ENCODE peak calls at places on chromosomes 7 and 10, in five cellular contexts. One of them, this sample, is unnamed.

GRCh38 chr7:118352854-118353453 is 128.4 kb downstream of the ANKRD7 start:
- DNase-seq in fibroblast of villous mesenchyme: peak; percentile 23
- DNase-seq in CD8-positive, alpha-beta memory T cell: no peak
- DNase-seq in activated T-helper 1 cell treated with anti-CD3 and anti-CD28 coated beads, Interleukin-2, amount 50 U/mL, for 16 hours: no peak
- DNase-seq in GM13976: no peak
- DNase-seq in this sample: no peak

GRCh38 chr10:92181575-92181974 is 109.3 kb downstream of the CPEB3 start:
- DNase-seq in activated T-helper 1 cell treated with anti-CD3 and anti-CD28 coated beads, Interleukin-2, amount 50 U/mL, for 16 hours: no peak
- DNase-seq in GM13976: no peak
- DNase-seq in fibroblast of villous mesenchyme: peak; percentile 40
- DNase-seq in CD8-positive, alpha-beta memory T cell: no peak
- DNase-seq in this sample: no peak

GRCh38 chr7:126574276-126574675 is 678.5 kb downstream of the GRM8 start:
- DNase-seq in GM13976: no peak
- DNase-seq in fibroblast of villous mesenchyme: no peak
- DNase-seq in CD8-positive, alpha-beta memory T cell: no peak
- DNase-seq in activated T-helper 1 cell treated with anti-CD3 and anti-CD28 coated beads, Interleukin-2, amount 50 U/mL, for 16 hours: no peak
- DNase-seq in this sample: no peak

GRCh38 chr10:91643700-91644099 is 10.8 kb upstream of the PPP1R3C start:
- DNase-seq in CD8-positive, alpha-beta memory T cell: no peak
- DNase-seq in activated T-helper 1 cell treated with anti-CD3 and anti-CD28 coated beads, Interleukin-2, amount 50 U/mL, for 16 hours: no peak
- DNase-seq in fibroblast of villous mesenchyme: no peak
- DNase-seq in GM13976: no peak
- DNase-seq in this sample: no peak

GRCh38 chr7:22109761-22110160 is 164.1 kb upstream of the CDCA7L start:
- DNase-seq in CD8-positive, alpha-beta memory T cell: no peak
- DNase-seq in activated T-helper 1 cell treated with anti-CD3 and anti-CD28 coated beads, Interleukin-2, amount 50 U/mL, for 16 hours: no peak
- DNase-seq in fibroblast of villous mesenchyme: peak; percentile 12
- DNase-seq in GM13976: no peak
- DNase-seq in this sample: no peak

GRCh38 chr7:102281785-102282184 is 4.9 kb upstream of the SH2B2 start:
- DNase-seq in activated T-helper 1 cell treated with anti-CD3 and anti-CD28 coated beads, Interleukin-2, amount 50 U/mL, for 16 hours: no peak
- DNase-seq in fibroblast of villous mesenchyme: no peak
- DNase-seq in GM13976: no peak
- DNase-seq in CD8-positive, alpha-beta memory T cell: no peak
- DNase-seq in this sample: no peak

GRCh38 chr10:74822101-74822500 is 4.3 kb upstream of the KAT6B start:
- DNase-seq in GM13976: no peak
- DNase-seq in activated T-helper 1 cell treated with anti-CD3 and anti-CD28 coated beads, Interleukin-2, amount 50 U/mL, for 16 hours: no peak
- DNase-seq in CD8-positive, alpha-beta memory T cell: no peak
- DNase-seq in fibroblast of villous mesenchyme: peak; percentile 30
- DNase-seq in this sample: no peak

GRCh38 chr7:72446566-72447462 is 34.7 kb upstream of the CALN1 start:
- DNase-seq in activated T-helper 1 cell treated with anti-CD3 and anti-CD28 coated beads, Interleukin-2, amount 50 U/mL, for 16 hours: no peak
- DNase-seq in fibroblast of villous mesenchyme: no peak
- DNase-seq in GM13976: no peak
- DNase-seq in CD8-positive, alpha-beta memory T cell: no peak
- DNase-seq in this sample: no peak

GRCh38 chr7:37901890-37902524 is 14.6 kb downstream of the SFRP4 start:
- DNase-seq in fibroblast of villous mesenchyme: peak; percentile 24
- DNase-seq in activated T-helper 1 cell treated with anti-CD3 and anti-CD28 coated beads, Interleukin-2, amount 50 U/mL, for 16 hours: no peak
- DNase-seq in GM13976: no peak
- DNase-seq in CD8-positive, alpha-beta memory T cell: no peak
- DNase-seq in this sample: no peak

GRCh38 chr7:123935436-123936381 is 10.7 kb downstream of the SPAM1 start:
- DNase-seq in CD8-positive, alpha-beta memory T cell: no peak
- DNase-seq in fibroblast of villous mesenchyme: no peak
- DNase-seq in activated T-helper 1 cell treated with anti-CD3 and anti-CD28 coated beads, Interleukin-2, amount 50 U/mL, for 16 hours: no peak
- DNase-seq in GM13976: no peak
- DNase-seq in this sample: no peak

GRCh38 chr10:58326967-58327381 is 7.8 kb upstream of the UBE2D1 start:
- DNase-seq in GM13976: no peak
- DNase-seq in activated T-helper 1 cell treated with anti-CD3 and anti-CD28 coated beads, Interleukin-2, amount 50 U/mL, for 16 hours: no peak
- DNase-seq in CD8-positive, alpha-beta memory T cell: no peak
- DNase-seq in fibroblast of villous mesenchyme: peak; percentile 67
- DNase-seq in this sample: no peak

GRCh38 chr7:81155654-81156373 is 237.0 kb upstream of the SEMA3C start:
- DNase-seq in GM13976: no peak
- DNase-seq in activated T-helper 1 cell treated with anti-CD3 and anti-CD28 coated beads, Interleukin-2, amount 50 U/mL, for 16 hours: no peak
- DNase-seq in CD8-positive, alpha-beta memory T cell: no peak
- DNase-seq in fibroblast of villous mesenchyme: no peak
- DNase-seq in this sample: no peak

GRCh38 chr10:61606971-61607907 is 55.5 kb upstream of the CABCOCO1 start:
- DNase-seq in activated T-helper 1 cell treated with anti-CD3 and anti-CD28 coated beads, Interleukin-2, amount 50 U/mL, for 16 hours: no peak
- DNase-seq in GM13976: no peak
- DNase-seq in CD8-positive, alpha-beta memory T cell: no peak
- DNase-seq in fibroblast of villous mesenchyme: peak; percentile 19
- DNase-seq in this sample: no peak

GRCh38 chr7:140165422-140165821 is 11.4 kb downstream of the KDM7A start:
- DNase-seq in fibroblast of villous mesenchyme: peak; percentile 89
- DNase-seq in GM13976: no peak
- DNase-seq in activated T-helper 1 cell treated with anti-CD3 and anti-CD28 coated beads, Interleukin-2, amount 50 U/mL, for 16 hours: no peak
- DNase-seq in CD8-positive, alpha-beta memory T cell: no peak
- DNase-seq in this sample: no peak

GRCh38 chr10:48399056-48399541 is 92.6 kb downstream of the MAPK8 start:
- DNase-seq in GM13976: no peak
- DNase-seq in fibroblast of villous mesenchyme: no peak
- DNase-seq in CD8-positive, alpha-beta memory T cell: no peak
- DNase-seq in activated T-helper 1 cell treated with anti-CD3 and anti-CD28 coated beads, Interleukin-2, amount 50 U/mL, for 16 hours: no peak
- DNase-seq in this sample: no peak

GRCh38 chr7:134602921-134603394 is 43.7 kb upstream of the BPGM start:
- DNase-seq in GM13976: no peak
- DNase-seq in fibroblast of villous mesenchyme: peak; percentile 85
- DNase-seq in activated T-helper 1 cell treated with anti-CD3 and anti-CD28 coated beads, Interleukin-2, amount 50 U/mL, for 16 hours: no peak
- DNase-seq in CD8-positive, alpha-beta memory T cell: no peak
- DNase-seq in this sample: no peak

GRCh38 chr7:154978045-154978444 is 24.9 kb downstream of the PAXIP1 start:
- DNase-seq in GM13976: no peak
- DNase-seq in activated T-helper 1 cell treated with anti-CD3 and anti-CD28 coated beads, Interleukin-2, amount 50 U/mL, for 16 hours: no peak
- DNase-seq in fibroblast of villous mesenchyme: peak; percentile 18
- DNase-seq in CD8-positive, alpha-beta memory T cell: no peak
- DNase-seq in this sample: no peak

GRCh38 chr7:93723424-93724124 is 149.1 kb upstream of the CALCR start:
- DNase-seq in activated T-helper 1 cell treated with anti-CD3 and anti-CD28 coated beads, Interleukin-2, amount 50 U/mL, for 16 hours: no peak
- DNase-seq in GM13976: no peak
- DNase-seq in fibroblast of villous mesenchyme: no peak
- DNase-seq in CD8-positive, alpha-beta memory T cell: no peak
- DNase-seq in this sample: no peak

GRCh38 chr7:139737221-139738100 is 40.3 kb downstream of the HIPK2 start:
- DNase-seq in GM13976: no peak
- DNase-seq in activated T-helper 1 cell treated with anti-CD3 and anti-CD28 coated beads, Interleukin-2, amount 50 U/mL, for 16 hours: no peak
- DNase-seq in CD8-positive, alpha-beta memory T cell: peak; percentile 31
- DNase-seq in fibroblast of villous mesenchyme: no peak
- DNase-seq in this sample: no peak

GRCh38 chr7:16203065-16203464 is 218.3 kb downstream of the CRPPA start:
- DNase-seq in fibroblast of villous mesenchyme: no peak
- DNase-seq in CD8-positive, alpha-beta memory T cell: no peak
- DNase-seq in activated T-helper 1 cell treated with anti-CD3 and anti-CD28 coated beads, Interleukin-2, amount 50 U/mL, for 16 hours: no peak
- DNase-seq in GM13976: no peak
- DNase-seq in this sample: no peak

This sample was measured in immature natural killer cell.